ENCODE peak calls at places on chromosomes 12 and 14, in ten cellular contexts. R is astrocyte of the spinal cord, H is EL, M is fibroblast of gingiva, Y is GM12891, Q is CD14-positive monocyte, B is cerebellum, J is tibial artery, V is right lobe of liver, K is cardiac muscle cell. L is an unnamed sample.

GRCh38 chr12:75747572-75747995 is 236.2 kb upstream of the KRR1 start:
- DNase-seq in J (no peak), V (no peak), Q (no peak), Y (no peak), K (peak), B (no peak), M (peak), R (peak), H (peak), L (no peak)

GRCh38 chr12:98002887-98003493 is 512.4 kb upstream of the TMPO start:
- DNase-seq in M (peak), K (peak), Q (no peak), H (peak), V (no peak), J (peak), R (peak), Y (peak), B (peak), L (no peak)

GRCh38 chr14:42921876-42922275 is 1315.2 kb downstream of the LRFN5 start:
- DNase-seq in Q (no peak), Y (no peak), M (no peak), B (no peak), K (no peak), R (no peak), H (no peak), V (no peak), J (no peak), L (no peak)

GRCh38 chr12:123363385-123363742 is 1.3 kb downstream of the SBNO1 start:
- DNase-seq in H (peak), Q (no peak), Y (peak), R (peak), B (no peak), M (no peak), V (no peak), K (no peak), J (no peak), L (peak)

GRCh38 chr12:6106208-6106607 is 18.3 kb downstream of the VWF start:
- DNase-seq in K (no peak), Q (no peak), M (no peak), Y (no peak), J (no peak), V (no peak), H (no peak), R (no peak), B (no peak), L (no peak)

GRCh38 chr12:2346405-2346804 is 293.6 kb downstream of the CACNA1C start:
- DNase-seq in V (no peak), J (no peak), Q (no peak), H (no peak), K (no peak), R (no peak), Y (no peak), B (no peak), M (no peak), L (no peak)

GRCh38 chr14:73610692-73611091 is 1.6 kb upstream of the ACOT6 start:
- DNase-seq in Y (no peak), J (no peak), M (no peak), V (peak), Q (no peak), R (peak), B (no peak), H (peak), K (peak), L (no peak)

GRCh38 chr14:29716150-29716549 is 211.5 kb downstream of the PRKD1 start:
- DNase-seq in H (peak), V (no peak), M (peak), K (peak), B (no peak), Y (no peak), R (no peak), Q (no peak), J (no peak), L (no peak)

GRCh38 chr14:100594625-100594951 is 7.4 kb upstream of the BEGAIN start:
- DNase-seq in J (no peak), Y (no peak), K (no peak), B (no peak), H (no peak), Q (peak), M (no peak), R (no peak), V (no peak), L (peak)

GRCh38 chr12:39990122-39991101 is 115.5 kb downstream of the SLC2A13 start:
- DNase-seq in K (peak), Q (peak), R (peak), B (no peak), H (peak), J (peak), M (peak), V (peak), Y (peak), L (peak)

GRCh38 chr12:103924761-103925641 is 5.2 kb upstream of the HSP90B1 start:
- DNase-seq in K (peak), M (peak), B (no peak), R (peak), Q (no peak), V (no peak), Y (no peak), J (no peak), H (peak), L (peak)

GRCh38 chr12:126247936-126248335 is 1182.7 kb downstream of the AACS start:
- DNase-seq in V (no peak), Y (no peak), B (no peak), K (no peak), Q (no peak), J (no peak), H (no peak), M (peak), R (peak), L (no peak)

GRCh38 chr12:121190523-121191031 is 19.4 kb upstream of the P2RX4 start:
- DNase-seq in R (peak), Y (no peak), M (peak), K (peak), V (no peak), J (no peak), H (peak), Q (peak), B (no peak), L (peak)

GRCh38 chr14:35963209-35963608 is 137.1 kb downstream of the BRMS1L start:
- DNase-seq in H (peak), V (no peak), Y (peak), R (no peak), Q (no peak), J (no peak), K (no peak), B (no peak), M (no peak), L (no peak)

GRCh38 chr12:67925077-67925476 is 64.2 kb upstream of the IFNG-AS1 start:
- DNase-seq in Q (no peak), V (no peak), K (no peak), H (peak), M (no peak), J (no peak), B (no peak), R (no peak), Y (no peak), L (no peak)

GRCh38 chr12:75170786-75171185 is 38.9 kb downstream of the KCNC2 start:
- DNase-seq in M (no peak), J (no peak), H (no peak), Y (no peak), Q (no peak), V (no peak), B (no peak), R (no peak), K (no peak), L (no peak)

GRCh38 chr14:20662968-20663731 is 21.2 kb upstream of the RNASE4 start:
- DNase-seq in Y (peak), R (peak), K (peak), H (peak), V (peak), M (peak), J (peak), Q (peak), B (peak), L (peak)

GRCh38 chr12:103840399-103840880 is 594 bp downstream of the NT5DC3 start:
- DNase-seq in Y (peak), B (no peak), K (peak), R (peak), V (no peak), H (peak), J (peak), M (no peak), Q (no peak), L (peak)

L was measured in osteoblast.